ENCODE peak calls at places on chromosomes 6 and 20, in ten cellular contexts. L is left ventricle myocardium inferior, E is sigmoid colon, O is ovary, T is BE2C, H is activated B cell treated with CpG ODN at 0.5 μM for 24 hours, Q is HFFc6, U is cardiac fibroblast, X is AG04449, M is tibial artery. R is an unnamed sample.

GRCh38 chr6:52503344-52503747 is 73.5 kb downstream of the TRAM2 start:
- DNase-seq in O (no peak), L (peak; percentile 34), M (no peak), H (no peak), T (peak; percentile 96), U (peak; percentile 62), Q (no peak), E (no peak), X (no peak), R (no peak)

GRCh38 chr6:46776070-46776752 is 17.0 kb upstream of the MEP1A start:
- DNase-seq in T (no peak), Q (no peak), E (no peak), M (no peak), X (no peak), L (no peak), U (no peak), H (no peak), O (no peak), R (no peak)

GRCh38 chr6:105874835-105875626 is 211.1 kb upstream of the PRDM1 start:
- DNase-seq in L (no peak), M (no peak), H (no peak), T (no peak), Q (no peak), U (no peak), O (no peak), X (no peak), E (no peak), R (no peak)

GRCh38 chr20:46028110-46028509 is 905 bp upstream of the SLC12A5 start:
- DNase-seq in L (no peak), H (no peak), E (no peak), X (no peak), O (no peak), M (no peak), U (no peak), T (no peak), Q (no peak), R (no peak)

GRCh38 chr6:163381118-163381751 is 33.3 kb upstream of the QKI start:
- DNase-seq in E (no peak), L (no peak), Q (no peak), O (no peak), U (no peak), H (no peak), T (no peak), M (no peak), X (no peak), R (no peak)

GRCh38 chr6:37285861-37286311 is 27.9 kb upstream of the TMEM217 start:
- DNase-seq in M (no peak), E (no peak), L (no peak), U (no peak), T (no peak), X (no peak), O (no peak), H (no peak), Q (no peak), R (no peak)

GRCh38 chr6:99369533-99369932 is 20.1 kb upstream of the FAXC start:
- DNase-seq in T (no peak), L (no peak), E (no peak), H (no peak), U (no peak), O (no peak), Q (no peak), M (no peak), X (no peak), R (no peak)

GRCh38 chr6:149012040-149012545 is 265.3 kb downstream of the UST start:
- DNase-seq in U (peak; percentile 92), O (no peak), L (no peak), X (peak; percentile 98), M (no peak), H (no peak), T (no peak), E (no peak), Q (peak; percentile 99), R (no peak)

GRCh38 chr6:34346175-34347119 is 46.0 kb downstream of the NUDT3 start:
- DNase-seq in M (no peak), X (no peak), H (no peak), L (no peak), E (no peak), Q (no peak), O (no peak), T (no peak), U (no peak), R (no peak)

GRCh38 chr6:110491644-110492317 is 15.4 kb upstream of the SLC22A16 start:
- DNase-seq in O (no peak), H (no peak), U (peak; percentile 51), E (no peak), L (no peak), Q (no peak), X (no peak), M (no peak), T (no peak), R (no peak)

GRCh38 chr20:13995841-13996240 is 525 bp downstream of the MACROD2 start:
- DNase-seq in Q (no peak), U (no peak), O (peak; percentile 65), H (no peak), M (no peak), X (no peak), T (peak; percentile 30), E (peak; percentile 71), L (peak; percentile 17), R (peak; percentile 54)

DNA sequence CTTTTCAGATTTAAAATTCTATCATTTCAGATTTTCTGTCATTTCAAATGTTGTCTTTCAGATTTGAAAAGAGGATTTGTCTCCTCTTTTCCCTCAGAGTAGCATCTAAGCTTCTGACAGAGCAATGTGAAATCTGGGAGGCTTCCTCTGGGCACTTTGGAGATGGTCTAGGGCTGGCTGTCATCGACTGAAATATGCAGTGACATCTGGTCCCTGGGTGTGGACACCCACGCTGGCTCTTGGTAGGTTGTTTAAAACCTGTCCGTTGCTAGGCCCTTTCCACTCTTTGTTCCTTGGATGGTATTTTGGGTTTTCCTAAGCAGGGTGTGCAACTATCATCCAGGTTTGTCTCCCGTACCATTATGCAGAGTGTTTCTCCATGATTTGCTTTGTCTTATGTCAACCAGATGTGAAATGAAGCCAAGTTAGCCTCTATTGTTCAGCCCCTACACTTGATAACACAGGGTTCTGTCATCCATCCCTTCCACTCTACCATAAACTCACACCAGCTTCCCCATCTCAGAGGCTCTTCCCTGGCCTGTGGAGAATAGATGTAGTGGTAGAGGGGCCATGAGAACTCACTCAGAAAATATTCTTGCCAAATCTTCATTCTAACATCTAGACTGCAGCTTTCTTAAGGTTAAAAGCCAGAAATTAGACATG is 5.0 kb upstream of the VIP start:
- DNase-seq in O (no peak), T (no peak), X (no peak), Q (no peak), H (no peak), E (no peak), L (no peak), M (no peak), U (no peak), R (no peak)
- TF ChIP-seq CTCF in O (no peak), T (no peak), X (no peak), Q (no peak), H (no peak), E (no peak), L (no peak), M (no peak), U (no peak), R (no peak)

DNA sequence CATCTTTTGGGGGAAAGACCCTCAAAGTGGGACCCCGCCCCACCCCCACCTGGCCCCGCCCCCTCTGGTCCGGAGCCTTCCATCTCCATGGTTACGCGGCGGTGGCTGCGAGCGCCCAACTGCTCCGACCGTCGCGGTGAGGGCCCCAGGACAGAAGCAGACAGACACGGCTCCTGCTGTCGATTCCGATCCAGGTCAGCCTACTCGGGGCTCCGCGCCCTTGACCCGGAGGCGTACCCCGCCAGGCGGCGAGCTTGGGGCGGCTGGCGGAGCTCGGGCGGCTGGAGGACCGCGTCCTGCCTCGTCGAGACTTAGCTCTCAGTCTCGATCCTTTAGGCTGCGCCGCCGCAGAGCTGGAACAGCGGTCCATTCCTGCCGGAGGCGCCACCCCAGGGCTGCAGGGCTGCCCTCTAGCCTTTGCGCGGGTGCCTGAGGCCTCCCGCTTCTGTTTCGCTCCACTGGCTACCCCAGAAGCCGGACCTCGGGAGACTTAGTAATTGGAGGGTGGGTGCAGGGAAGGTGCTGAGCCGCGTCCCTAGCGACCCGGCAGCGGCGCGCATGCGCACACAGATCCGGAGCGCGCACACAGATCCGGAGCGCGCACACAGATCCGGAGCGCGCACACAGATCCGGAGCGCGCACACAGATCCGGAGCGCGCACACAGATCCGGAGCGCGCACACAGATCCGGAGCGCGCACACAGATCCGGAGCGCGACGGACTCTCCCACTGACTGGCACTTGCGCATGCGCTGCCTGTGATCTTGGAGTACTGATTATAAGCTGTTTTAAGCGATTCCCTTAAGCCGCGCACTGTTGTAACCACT is at the start of gene CFAP206:
- DNase-seq in O (peak; percentile 82), X (no peak), U (peak; percentile 87), T (peak; percentile 87), E (peak; percentile 88), L (peak; percentile 75), M (peak; percentile 78), Q (peak; percentile 65), H (peak; percentile 80), R (peak; percentile 68)
- TF ChIP-seq CTCF in O (no peak), X (peak; percentile 1), U (no peak), T (no peak), E (no peak), L (peak; percentile 21), M (no peak), Q (peak; percentile 41), H (no peak), R (no peak)

GRCh38 chr6:15264902-15265761 is 19.3 kb downstream of the JARID2 start:
- DNase-seq in L (peak; percentile 48), E (no peak), X (no peak), H (no peak), T (peak; percentile 23), M (no peak), Q (no peak), U (peak; percentile 82), O (no peak), R (no peak)

GRCh38 chr6:15264412-15264811 is 18.5 kb downstream of the JARID2 start:
- DNase-seq in O (no peak), E (no peak), H (no peak), L (no peak), U (no peak), Q (no peak), T (no peak), M (no peak), X (no peak), R (no peak)

GRCh38 chr6:15266423-15266996 is 20.6 kb downstream of the JARID2 start:
- DNase-seq in Q (no peak), E (no peak), H (no peak), T (no peak), L (peak; percentile 33), U (peak; percentile 68), M (no peak), X (no peak), O (no peak), R (no peak)

GRCh38 chr6:15267221-15267620 is 21.4 kb downstream of the JARID2 start:
- DNase-seq in L (no peak), X (no peak), Q (no peak), T (no peak), O (no peak), U (no peak), E (no peak), M (no peak), H (no peak), R (no peak)

GRCh38 chr6:15265787-15266186 is 19.9 kb downstream of the JARID2 start:
- DNase-seq in X (no peak), M (no peak), O (no peak), U (peak; percentile 65), L (no peak), Q (no peak), H (no peak), E (no peak), T (no peak), R (no peak)
- TF ChIP-seq CTCF in X (no peak), M (no peak), O (no peak), U (no peak), L (no peak), Q (no peak), H (no peak), E (no peak), T (no peak), R (no peak)

GRCh38 chr6:165861226-165861625 is 198.2 kb upstream of the PDE10A start:
- DNase-seq in Q (no peak), X (no peak), O (no peak), M (no peak), E (no peak), L (no peak), T (no peak), H (no peak), U (no peak), R (no peak)
- TF ChIP-seq CTCF in Q (no peak), X (no peak), O (no peak), M (no peak), E (no peak), L (no peak), T (no peak), H (no peak), U (no peak), R (no peak)

R was measured in progenitor cell of endocrine pancreas.